ENCODE peak calls at places on chromosomes 12 and 14, in ten cellular contexts. One of them, this sample, is unnamed.

GRCh38 chr14:26190644-26191043 is 407.2 kb downstream of the NOVA1 start:
- DNase-seq in T-cell: no peak
- DNase-seq in HuH-7.5: no peak
- DNase-seq in Kasumi-1: no peak
- DNase-seq in stimulated activated CD4-positive, alpha-beta T cell treated with anti-CD3 and anti-CD28 coated beads, Interleukin-1b, Interleukin-23, amount 100 ng/mL, for 1 hour: no peak
- DNase-seq in activated naive CD8-positive, alpha-beta T cell treated with anti-CD3 and anti-CD28 coated beads for 36 hours: no peak
- DNase-seq in lung: no peak
- DNase-seq in RPMI8226: no peak
- DNase-seq in AG10803: no peak
- DNase-seq in CD4-positive, alpha-beta memory T cell: no peak
- DNase-seq in this sample: no peak

GRCh38 chr12:70747445-70747844 is 110.2 kb upstream of the PTPRB start:
- DNase-seq in T-cell: no peak
- DNase-seq in HuH-7.5: no peak
- DNase-seq in Kasumi-1: no peak
- DNase-seq in stimulated activated CD4-positive, alpha-beta T cell treated with anti-CD3 and anti-CD28 coated beads, Interleukin-1b, Interleukin-23, amount 100 ng/mL, for 1 hour: no peak
- DNase-seq in activated naive CD8-positive, alpha-beta T cell treated with anti-CD3 and anti-CD28 coated beads for 36 hours: no peak
- DNase-seq in lung: no peak
- DNase-seq in RPMI8226: no peak
- DNase-seq in AG10803: no peak
- DNase-seq in CD4-positive, alpha-beta memory T cell: no peak
- DNase-seq in this sample: no peak

GRCh38 chr14:105067140-105067968 is 2.1 kb upstream of the GPR132 start:
- DNase-seq in T-cell: peak
- DNase-seq in HuH-7.5: no peak
- DNase-seq in Kasumi-1: peak
- DNase-seq in stimulated activated CD4-positive, alpha-beta T cell treated with anti-CD3 and anti-CD28 coated beads, Interleukin-1b, Interleukin-23, amount 100 ng/mL, for 1 hour: no peak
- DNase-seq in activated naive CD8-positive, alpha-beta T cell treated with anti-CD3 and anti-CD28 coated beads for 36 hours: peak
- DNase-seq in lung: no peak
- DNase-seq in RPMI8226: peak
- DNase-seq in AG10803: no peak
- DNase-seq in CD4-positive, alpha-beta memory T cell: no peak
- DNase-seq in this sample: no peak

GRCh38 chr14:61570188-61570960 is 124.9 kb upstream of the HIF1A start:
- DNase-seq in T-cell: no peak
- DNase-seq in HuH-7.5: no peak
- DNase-seq in Kasumi-1: peak
- DNase-seq in stimulated activated CD4-positive, alpha-beta T cell treated with anti-CD3 and anti-CD28 coated beads, Interleukin-1b, Interleukin-23, amount 100 ng/mL, for 1 hour: no peak
- DNase-seq in activated naive CD8-positive, alpha-beta T cell treated with anti-CD3 and anti-CD28 coated beads for 36 hours: no peak
- DNase-seq in lung: no peak
- DNase-seq in RPMI8226: no peak
- DNase-seq in AG10803: peak
- DNase-seq in CD4-positive, alpha-beta memory T cell: no peak
- DNase-seq in this sample: no peak

GRCh38 chr14:39169541-39169900 is 612 bp downstream of the TRAPPC6B start:
- DNase-seq in T-cell: no peak
- DNase-seq in HuH-7.5: no peak
- DNase-seq in Kasumi-1: peak
- DNase-seq in stimulated activated CD4-positive, alpha-beta T cell treated with anti-CD3 and anti-CD28 coated beads, Interleukin-1b, Interleukin-23, amount 100 ng/mL, for 1 hour: no peak
- DNase-seq in activated naive CD8-positive, alpha-beta T cell treated with anti-CD3 and anti-CD28 coated beads for 36 hours: no peak
- DNase-seq in lung: peak
- DNase-seq in RPMI8226: peak
- DNase-seq in AG10803: no peak
- DNase-seq in CD4-positive, alpha-beta memory T cell: no peak
- DNase-seq in this sample: no peak

GRCh38 chr14:105490318-105490571 is 801 bp upstream of the TEDC1 start:
- DNase-seq in T-cell: no peak
- DNase-seq in HuH-7.5: no peak
- DNase-seq in Kasumi-1: no peak
- DNase-seq in stimulated activated CD4-positive, alpha-beta T cell treated with anti-CD3 and anti-CD28 coated beads, Interleukin-1b, Interleukin-23, amount 100 ng/mL, for 1 hour: no peak
- DNase-seq in activated naive CD8-positive, alpha-beta T cell treated with anti-CD3 and anti-CD28 coated beads for 36 hours: no peak
- DNase-seq in lung: no peak
- DNase-seq in RPMI8226: no peak
- DNase-seq in AG10803: no peak
- DNase-seq in CD4-positive, alpha-beta memory T cell: no peak
- DNase-seq in this sample: no peak

GRCh38 chr12:120394483-120395367 is 25.8 kb upstream of the MSI1 start:
- DNase-seq in T-cell: no peak
- DNase-seq in HuH-7.5: no peak
- DNase-seq in Kasumi-1: no peak
- DNase-seq in stimulated activated CD4-positive, alpha-beta T cell treated with anti-CD3 and anti-CD28 coated beads, Interleukin-1b, Interleukin-23, amount 100 ng/mL, for 1 hour: no peak
- DNase-seq in activated naive CD8-positive, alpha-beta T cell treated with anti-CD3 and anti-CD28 coated beads for 36 hours: no peak
- DNase-seq in lung: peak
- DNase-seq in RPMI8226: no peak
- DNase-seq in AG10803: no peak
- DNase-seq in CD4-positive, alpha-beta memory T cell: no peak
- DNase-seq in this sample: peak

GRCh38 chr12:47095446-47096236 is 15.9 kb upstream of the AMIGO2 start:
- DNase-seq in T-cell: no peak
- DNase-seq in HuH-7.5: no peak
- DNase-seq in Kasumi-1: no peak
- DNase-seq in stimulated activated CD4-positive, alpha-beta T cell treated with anti-CD3 and anti-CD28 coated beads, Interleukin-1b, Interleukin-23, amount 100 ng/mL, for 1 hour: no peak
- DNase-seq in activated naive CD8-positive, alpha-beta T cell treated with anti-CD3 and anti-CD28 coated beads for 36 hours: no peak
- DNase-seq in lung: no peak
- DNase-seq in RPMI8226: no peak
- DNase-seq in AG10803: peak
- DNase-seq in CD4-positive, alpha-beta memory T cell: no peak
- DNase-seq in this sample: no peak

GRCh38 chr14:95307402-95308041 is 12.2 kb downstream of the CLMN start:
- DNase-seq in T-cell: no peak
- DNase-seq in HuH-7.5: no peak
- DNase-seq in Kasumi-1: no peak
- DNase-seq in stimulated activated CD4-positive, alpha-beta T cell treated with anti-CD3 and anti-CD28 coated beads, Interleukin-1b, Interleukin-23, amount 100 ng/mL, for 1 hour: no peak
- DNase-seq in activated naive CD8-positive, alpha-beta T cell treated with anti-CD3 and anti-CD28 coated beads for 36 hours: no peak
- DNase-seq in lung: no peak
- DNase-seq in RPMI8226: no peak
- DNase-seq in AG10803: no peak
- DNase-seq in CD4-positive, alpha-beta memory T cell: no peak
- DNase-seq in this sample: no peak

GRCh38 chr12:464484-465267 is 4.9 kb downstream of the B4GALNT3 start:
- DNase-seq in T-cell: no peak
- DNase-seq in HuH-7.5: no peak
- DNase-seq in Kasumi-1: no peak
- DNase-seq in stimulated activated CD4-positive, alpha-beta T cell treated with anti-CD3 and anti-CD28 coated beads, Interleukin-1b, Interleukin-23, amount 100 ng/mL, for 1 hour: no peak
- DNase-seq in activated naive CD8-positive, alpha-beta T cell treated with anti-CD3 and anti-CD28 coated beads for 36 hours: no peak
- DNase-seq in lung: no peak
- DNase-seq in RPMI8226: no peak
- DNase-seq in AG10803: no peak
- DNase-seq in CD4-positive, alpha-beta memory T cell: no peak
- DNase-seq in this sample: no peak

GRCh38 chr12:96219700-96220206 is 25.6 kb downstream of the ELK3 start:
- DNase-seq in T-cell: no peak
- DNase-seq in HuH-7.5: no peak
- DNase-seq in Kasumi-1: no peak
- DNase-seq in stimulated activated CD4-positive, alpha-beta T cell treated with anti-CD3 and anti-CD28 coated beads, Interleukin-1b, Interleukin-23, amount 100 ng/mL, for 1 hour: no peak
- DNase-seq in activated naive CD8-positive, alpha-beta T cell treated with anti-CD3 and anti-CD28 coated beads for 36 hours: no peak
- DNase-seq in lung: peak
- DNase-seq in RPMI8226: no peak
- DNase-seq in AG10803: peak
- DNase-seq in CD4-positive, alpha-beta memory T cell: no peak
- DNase-seq in this sample: no peak

GRCh38 chr14:93619176-93619793 is 169.0 kb downstream of the PRIMA1 start:
- DNase-seq in T-cell: no peak
- DNase-seq in HuH-7.5: no peak
- DNase-seq in Kasumi-1: peak
- DNase-seq in stimulated activated CD4-positive, alpha-beta T cell treated with anti-CD3 and anti-CD28 coated beads, Interleukin-1b, Interleukin-23, amount 100 ng/mL, for 1 hour: no peak
- DNase-seq in activated naive CD8-positive, alpha-beta T cell treated with anti-CD3 and anti-CD28 coated beads for 36 hours: peak
- DNase-seq in lung: no peak
- DNase-seq in RPMI8226: peak
- DNase-seq in AG10803: peak
- DNase-seq in CD4-positive, alpha-beta memory T cell: no peak
- DNase-seq in this sample: peak